ENCODE peak calls at places on chromosomes 6 and 20, in five cellular contexts. W is aorta; N is naive thymus-derived CD4-positive, alpha-beta T cell; D is HCT116; C is Peyer's patch. V is an unnamed sample. For H3K4me1, the result is how much of the 10 kb centered on the place peaks cover.

GRCh38 chr6:29466241-29466640 is 9.3 kb downstream of the OR2H1 start:
- DNase-seq in C (no peak), N (no peak), D (no peak), W (no peak), V (no peak)

GRCh38 chr6:71733970-71734899 is 152.1 kb upstream of the RIMS1 start:
- DNase-seq in N (no peak), C (no peak), D (no peak), W (no peak), V (no peak)

GRCh38 chr6:167500961-167501360 is 176.1 kb downstream of the TTLL2 start:
- DNase-seq in C (no peak), W (peak), D (no peak), N (no peak), V (no peak)

GRCh38 chr20:57162253-57162652 is 104.2 kb downstream of the BMP7 start:
- DNase-seq in N (no peak), D (no peak), W (peak), C (no peak), V (no peak)

GRCh38 chr20:22581437-22582385 is 2.7 kb downstream of the FOXA2 start:
- DNase-seq in C (no peak), D (no peak), N (no peak), W (no peak), V (no peak)

GRCh38 chr6:106163966-106164877 is 78.1 kb downstream of the PRDM1 start:
- DNase-seq in W (no peak), D (no peak), C (peak), N (no peak), V (no peak)

GRCh38 chr6:110468696-110469095 is 7.7 kb downstream of the SLC22A16 start:
- DNase-seq in C (no peak), W (no peak), D (no peak), N (no peak), V (no peak)

GRCh38 chr20:37327748-37328147 is 18.2 kb upstream of the SRC start:
- DNase-seq in W (peak), D (no peak), N (no peak), C (peak), V (no peak)

GRCh38 chr6:14596410-14596809 is 478.8 kb downstream of the CD83 start:
- DNase-seq in W (no peak), D (peak), N (no peak), C (no peak), V (peak)

DNA sequence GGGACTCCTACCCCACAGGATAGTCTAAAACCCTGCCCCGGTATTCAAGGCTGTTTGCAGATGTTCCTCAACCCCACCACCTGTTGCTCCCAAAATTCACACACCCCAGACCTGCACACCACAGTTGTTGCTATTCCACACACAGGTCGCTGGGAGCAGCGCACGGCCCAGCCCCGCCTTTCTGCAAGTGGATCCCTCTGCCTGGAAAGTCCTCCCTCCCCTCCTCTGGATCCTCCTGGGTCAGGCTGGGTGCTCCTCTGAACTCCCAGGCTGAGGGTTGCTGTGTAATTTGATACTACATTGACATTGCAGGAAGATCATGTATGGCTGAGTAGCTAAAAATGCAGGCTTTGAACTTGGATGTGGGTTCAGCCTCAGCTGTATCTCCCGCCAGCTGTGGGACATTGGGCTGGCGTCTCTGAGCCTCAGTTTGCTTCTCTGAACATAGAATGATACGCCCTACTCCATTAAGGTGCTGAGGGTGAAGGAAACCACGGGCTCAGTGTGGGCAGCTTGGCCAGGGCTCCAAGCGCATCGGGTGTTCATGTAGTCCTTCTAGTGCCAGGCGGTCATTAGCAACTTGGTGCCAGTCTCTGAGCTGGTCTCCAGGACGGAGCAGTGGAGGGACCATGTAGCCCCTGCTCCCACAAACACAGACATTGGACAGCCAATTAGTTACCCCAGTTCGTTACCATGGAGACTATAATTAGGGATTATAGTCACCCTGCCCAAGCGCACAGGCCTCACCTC is 13.9 kb upstream of the CCN5 start:
- DNase-seq in C (no peak), N (no peak), W (no peak), D (no peak), V (peak)
- H3K4me1 ChIP-seq in C (under half), N (under half), W (under half), D (under half), V (under half)

GRCh38 chr6:24549674-24550418 is 55.1 kb downstream of the ALDH5A1 start:
- DNase-seq in D (no peak), C (no peak), N (no peak), W (no peak), V (no peak)

GRCh38 chr6:24546432-24546831 is 51.7 kb downstream of the ALDH5A1 start:
- DNase-seq in N (no peak), W (no peak), C (no peak), D (no peak), V (peak)

GRCh38 chr6:24545691-24546090 is 50.9 kb downstream of the ALDH5A1 start:
- DNase-seq in N (no peak), D (no peak), W (no peak), C (no peak), V (no peak)

GRCh38 chr6:24549158-24549557 is 54.4 kb downstream of the ALDH5A1 start:
- DNase-seq in C (no peak), W (no peak), N (no peak), D (no peak), V (no peak)

DNA sequence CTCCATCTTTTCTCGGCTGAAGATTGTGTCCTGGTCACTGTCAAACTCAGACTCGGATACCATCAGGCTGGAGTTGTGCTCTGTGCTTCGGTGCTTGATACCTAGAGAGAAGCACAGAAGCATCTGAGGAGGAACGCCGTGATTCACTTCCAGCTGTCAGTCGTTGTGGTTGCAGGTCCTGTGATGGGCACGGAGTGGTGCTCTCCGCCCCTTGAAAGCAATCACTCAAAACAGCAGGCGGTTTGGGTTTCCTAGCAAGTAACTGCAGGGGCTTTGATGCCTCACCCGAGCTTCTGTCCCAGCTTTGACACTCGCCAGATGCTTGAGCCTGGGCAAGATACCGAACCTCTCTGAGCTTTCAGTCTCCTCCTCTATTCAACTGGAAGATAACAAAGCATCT is 52.5 kb downstream of the ALDH5A1 start:
- DNase-seq in D (no peak), C (no peak), N (peak), W (no peak), V (peak)
- H3K4me1 ChIP-seq in D (under half), C (under half), N (under half), W (under half), V (under half)

GRCh38 chr6:148347076-148348054 is 4.7 kb downstream of the SASH1 start:
- DNase-seq in W (no peak), N (no peak), D (no peak), C (no peak), V (no peak)
- H3K4me1 ChIP-seq in W (under half), N (under half), D (under half), C (under half), V (under half)

GRCh38 chr6:13413906-13414555 is 73.4 kb downstream of the GFOD1 start:
- DNase-seq in C (no peak), N (no peak), W (peak), D (no peak), V (no peak)

GRCh38 chr6:13412639-13413465 is 74.5 kb downstream of the GFOD1 start:
- DNase-seq in W (no peak), N (no peak), D (no peak), C (no peak), V (no peak)

GRCh38 chr6:13413466-13413862 is 73.9 kb downstream of the GFOD1 start:
- DNase-seq in C (no peak), N (no peak), D (no peak), W (peak), V (no peak)

GRCh38 chr6:13417431-13417830 is 70.0 kb downstream of the GFOD1 start:
- DNase-seq in W (no peak), N (no peak), D (no peak), C (no peak), V (no peak)

GRCh38 chr6:13415276-13415675 is 72.1 kb downstream of the GFOD1 start:
- DNase-seq in D (no peak), W (no peak), N (no peak), C (no peak), V (no peak)
- H3K4me1 ChIP-seq in D (under half), W (under half), N (under half), C (under half), V (under half)

GRCh38 chr6:16733085-16733484 is 28.2 kb downstream of the ATXN1 start:
- DNase-seq in D (no peak), N (no peak), W (no peak), C (no peak), V (no peak)
- H3K4me1 ChIP-seq in D (under half), N (under half), W (under half), C (under half), V (under half)

DNA sequence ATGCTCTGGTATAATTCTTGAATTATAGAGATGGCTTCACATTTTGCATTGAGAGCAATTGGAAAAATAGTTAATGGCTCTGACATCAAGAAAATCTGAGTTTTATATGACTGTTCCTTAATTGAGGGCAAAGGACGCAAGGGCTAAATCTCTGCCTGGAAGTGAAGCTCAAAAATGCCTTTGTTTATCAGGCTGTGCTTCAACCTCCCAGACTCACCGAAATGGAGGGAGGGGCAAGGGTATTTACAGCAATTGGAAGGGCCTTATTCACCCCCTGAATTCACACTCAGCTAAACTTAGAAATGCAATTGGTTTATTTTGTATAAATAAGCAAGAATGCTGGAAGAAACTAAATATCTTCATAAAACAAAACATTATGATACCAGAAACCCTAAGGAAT is 737.2 kb upstream of the MMS22L start:
- DNase-seq in C (no peak), W (no peak), D (no peak), N (no peak), V (no peak)
- H3K4me1 ChIP-seq in C (under half), W (under half), D (under half), N (under half), V (under half)

DNA sequence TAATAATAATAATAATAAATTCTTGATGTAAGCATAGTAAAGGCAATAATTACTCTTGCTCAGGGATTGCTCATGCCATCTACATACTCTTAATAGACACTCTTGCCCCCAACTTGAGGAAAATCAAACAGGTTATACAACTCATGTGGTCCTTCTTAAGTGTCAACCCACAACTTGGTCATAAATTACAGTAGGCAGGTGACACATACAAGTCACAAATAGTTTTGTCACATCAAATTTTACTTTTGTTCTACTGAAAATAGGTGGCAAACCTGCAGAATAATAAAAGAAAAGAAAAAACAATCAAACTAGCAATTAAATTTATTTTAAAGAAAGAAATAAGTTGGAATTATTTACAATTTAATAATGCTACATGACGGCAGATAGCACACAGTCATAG is 1.6 kb downstream of the ME1 start:
- DNase-seq in N (no peak), D (no peak), C (no peak), W (no peak), V (no peak)
- H3K4me1 ChIP-seq in N (under half), D (under half), C (under half), W (under half), V (under half)

GRCh38 chr6:41651962-41652657 is 13.8 kb downstream of the MDFI start:
- DNase-seq in C (no peak), D (no peak), N (no peak), W (peak), V (no peak)
- H3K4me1 ChIP-seq in C (under half), D (under half), N (under half), W (under half), V (under half)

GRCh38 chr20:46013826-46014516 is 5.3 kb downstream of the MMP9 start:
- DNase-seq in N (peak), D (peak), W (no peak), C (peak), V (peak)

GRCh38 chr20:46009847-46010246 is 1.1 kb downstream of the MMP9 start:
- DNase-seq in D (no peak), C (no peak), W (no peak), N (no peak), V (no peak)

GRCh38 chr20:46012926-46013825 is 4.5 kb downstream of the MMP9 start:
- DNase-seq in W (no peak), C (no peak), D (no peak), N (no peak), V (no peak)

GRCh38 chr20:46010491-46011405 is 2.0 kb downstream of the MMP9 start:
- DNase-seq in W (no peak), C (no peak), D (no peak), N (peak), V (no peak)

DNA sequence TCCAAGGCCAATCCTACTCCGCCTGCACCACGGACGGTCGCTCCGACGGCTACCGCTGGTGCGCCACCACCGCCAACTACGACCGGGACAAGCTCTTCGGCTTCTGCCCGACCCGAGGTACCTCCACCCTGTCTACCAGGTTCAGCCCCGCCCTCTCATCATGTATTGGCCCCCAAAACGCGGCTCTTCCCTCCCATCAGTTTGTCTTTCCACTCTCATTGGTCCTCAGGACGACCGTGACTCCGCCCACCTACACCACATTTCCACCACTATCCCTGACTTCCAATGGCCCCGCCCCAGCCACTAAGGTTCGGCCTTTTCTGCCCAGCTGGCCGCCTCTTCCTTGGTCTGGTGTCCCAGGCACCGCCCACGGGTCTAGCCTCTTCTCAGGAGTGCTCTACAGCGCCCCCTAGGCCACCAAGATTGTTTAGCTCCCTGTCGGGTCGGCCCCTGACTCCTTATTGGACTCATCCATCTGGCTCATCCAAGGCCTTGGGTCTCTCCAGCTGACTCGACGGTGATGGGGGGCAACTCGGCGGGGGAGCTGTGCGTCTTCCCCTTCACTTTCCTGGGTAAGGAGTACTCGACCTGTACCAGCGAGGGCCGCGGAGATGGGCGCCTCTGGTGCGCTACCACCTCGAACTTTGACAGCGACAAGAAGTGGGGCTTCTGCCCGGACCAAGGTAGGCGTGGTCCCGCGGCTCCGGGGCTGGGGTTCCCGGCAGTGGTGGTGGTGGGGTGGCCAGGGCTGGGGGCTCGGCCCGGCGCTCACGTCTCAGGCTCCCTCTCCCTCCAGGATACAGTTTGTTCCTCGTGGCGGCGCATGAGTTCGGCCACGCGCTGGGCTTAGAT is 3.1 kb downstream of the MMP9 start:
- DNase-seq in N (no peak), D (peak), W (peak), C (peak), V (peak)
- H3K4me1 ChIP-seq in N (under half), D (under half), W (under half), C (under half), V (under half)

DNA sequence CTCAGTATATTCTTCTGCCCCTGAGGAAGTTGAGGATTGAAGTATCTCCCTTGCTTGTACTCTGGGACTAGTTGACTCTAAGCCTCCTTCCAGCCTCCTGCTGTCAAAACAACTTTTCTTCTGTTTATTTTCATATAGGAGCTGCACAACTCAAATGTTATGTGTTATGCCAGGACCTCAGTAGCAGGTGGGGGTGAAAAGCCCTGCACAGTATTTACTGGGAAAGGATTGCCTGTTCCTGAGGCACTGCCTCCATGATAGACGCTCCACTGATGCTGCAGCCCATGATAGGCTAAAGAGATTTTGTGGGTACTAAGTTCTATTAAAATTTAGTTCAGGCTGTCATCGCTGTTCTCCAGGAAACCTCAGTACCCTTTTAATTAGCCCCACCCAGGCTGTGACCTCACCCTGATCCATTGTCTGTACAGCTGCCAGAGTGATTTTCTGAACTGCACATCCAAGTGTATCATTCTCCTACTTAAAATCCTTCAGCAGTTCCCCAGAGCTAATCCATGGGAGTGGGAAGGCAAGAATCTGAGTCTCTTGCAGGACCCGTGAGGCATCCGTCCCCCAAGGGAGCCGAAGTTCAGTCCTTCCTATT is 52.0 kb downstream of the CARMIL1 start:
- DNase-seq in N (no peak), C (peak), W (no peak), D (no peak), V (no peak)
- H3K4me1 ChIP-seq in N (under half), C (under half), W (under half), D (under half), V (under half)